ENCODE peak calls at places on chromosome 20, in four cellular contexts. One of them, this sample, is unnamed.

GRCh38 chr20:21027569-21027968 is 78.6 kb downstream of the LINC00237 start:
- DNase-seq in IMR-90: no peak
- DNase-seq in keratinocyte: no peak
- DNase-seq in K562: no peak
- DNase-seq in this sample: no peak

GRCh38 chr20:10119336-10119735 is 84.5 kb downstream of the ANKEF1 start:
- DNase-seq in IMR-90: no peak
- DNase-seq in keratinocyte: no peak
- DNase-seq in K562: no peak
- DNase-seq in this sample: no peak

GRCh38 chr20:43893930-43894329 is 20.7 kb upstream of the TOX2 start:
- DNase-seq in IMR-90: peak; percentile 24
- DNase-seq in keratinocyte: no peak
- DNase-seq in K562: no peak
- DNase-seq in this sample: no peak

GRCh38 chr20:58994390-58995159 is 12.5 kb downstream of the CTSZ start:
- DNase-seq in IMR-90: no peak
- DNase-seq in keratinocyte: no peak
- DNase-seq in K562: no peak
- DNase-seq in this sample: no peak

GRCh38 chr20:18857640-18858039 is 44.1 kb downstream of the SCP2D1 start:
- DNase-seq in IMR-90: peak; percentile 8
- DNase-seq in keratinocyte: no peak
- DNase-seq in K562: no peak
- DNase-seq in this sample: no peak

GRCh38 chr20:57688864-57689263 is 21.0 kb downstream of the PMEPA1 start:
- DNase-seq in IMR-90: no peak
- DNase-seq in keratinocyte: no peak
- DNase-seq in K562: no peak
- DNase-seq in this sample: no peak

GRCh38 chr20:34971038-34971872 is 15.6 kb downstream of the MYH7B start:
- DNase-seq in IMR-90: no peak
- DNase-seq in keratinocyte: no peak
- DNase-seq in K562: no peak
- DNase-seq in this sample: no peak

GRCh38 chr20:63296411-63297299 is 3.7 kb downstream of the COL20A1 start:
- DNase-seq in IMR-90: no peak
- DNase-seq in keratinocyte: no peak
- DNase-seq in K562: no peak
- DNase-seq in this sample: no peak

GRCh38 chr20:12068146-12068545 is 150.5 kb downstream of the BTBD3 start:
- DNase-seq in IMR-90: no peak
- DNase-seq in keratinocyte: no peak
- DNase-seq in K562: no peak
- DNase-seq in this sample: no peak

GRCh38 chr20:50491926-50492634 is 18.1 kb upstream of the PTPN1 start:
- DNase-seq in IMR-90: peak; percentile 55
- DNase-seq in keratinocyte: peak; percentile 64
- DNase-seq in K562: no peak
- DNase-seq in this sample: no peak

GRCh38 chr20:17941087-17941825 is 27.3 kb downstream of the SNX5 start:
- DNase-seq in IMR-90: no peak
- DNase-seq in keratinocyte: no peak
- DNase-seq in K562: no peak
- DNase-seq in this sample: no peak

GRCh38 chr20:45861157-45862075 is 4.0 kb downstream of the ZSWIM3 start:
- DNase-seq in IMR-90: no peak
- DNase-seq in keratinocyte: no peak
- DNase-seq in K562: no peak
- DNase-seq in this sample: peak; percentile 38

GRCh38 chr20:63364801-63365585 is 3.8 kb upstream of the CHRNA4 start:
- DNase-seq in IMR-90: no peak
- DNase-seq in keratinocyte: no peak
- DNase-seq in K562: no peak
- DNase-seq in this sample: no peak

GRCh38 chr20:36313476-36313875 is 7.3 kb downstream of the DLGAP4 start:
- DNase-seq in IMR-90: no peak
- DNase-seq in keratinocyte: no peak
- DNase-seq in K562: no peak
- DNase-seq in this sample: no peak

GRCh38 chr20:39213476-39214145 is 251.5 kb downstream of the DHX35 start:
- DNase-seq in IMR-90: no peak
- DNase-seq in keratinocyte: no peak
- DNase-seq in K562: no peak
- DNase-seq in this sample: no peak

GRCh38 chr20:19903168-19903676 is 113.9 kb upstream of the NAA20 start:
- DNase-seq in IMR-90: peak; percentile 76
- DNase-seq in keratinocyte: no peak
- DNase-seq in K562: no peak
- DNase-seq in this sample: peak; percentile 51

GRCh38 chr20:19747903-19748302 is 10.2 kb upstream of the RIN2 start:
- DNase-seq in IMR-90: no peak
- DNase-seq in keratinocyte: no peak
- DNase-seq in K562: no peak
- DNase-seq in this sample: no peak

GRCh38 chr20:8117636-8118413 is 14.2 kb upstream of the PLCB1 start:
- DNase-seq in IMR-90: no peak
- DNase-seq in keratinocyte: no peak
- DNase-seq in K562: no peak
- DNase-seq in this sample: no peak

GRCh38 chr20:7765221-7765620 is 175.0 kb downstream of the HAO1 start:
- DNase-seq in IMR-90: no peak
- DNase-seq in keratinocyte: no peak
- DNase-seq in K562: no peak
- DNase-seq in this sample: no peak

GRCh38 chr20:56626367-56627121 is 2.6 kb upstream of the TFAP2C start:
- DNase-seq in IMR-90: no peak
- DNase-seq in keratinocyte: no peak
- DNase-seq in K562: peak; percentile 54
- DNase-seq in this sample: no peak

GRCh38 chr20:5524886-5525285 is 208.1 kb upstream of the PROKR2 start:
- DNase-seq in IMR-90: no peak
- DNase-seq in keratinocyte: no peak
- DNase-seq in K562: no peak
- DNase-seq in this sample: no peak

GRCh38 chr20:50921055-50921454 is 10.2 kb downstream of the ADNP start:
- DNase-seq in IMR-90: no peak
- DNase-seq in keratinocyte: no peak
- DNase-seq in K562: no peak
- DNase-seq in this sample: no peak

GRCh38 chr20:54643761-54644160 is 168.4 kb downstream of the DOK5 start:
- DNase-seq in IMR-90: peak; percentile 73
- DNase-seq in keratinocyte: no peak
- DNase-seq in K562: no peak
- DNase-seq in this sample: no peak

GRCh38 chr20:3980260-3981131 is 34.9 kb downstream of the RNF24 start:
- DNase-seq in IMR-90: peak; percentile 73
- DNase-seq in keratinocyte: no peak
- DNase-seq in K562: peak; percentile 35
- DNase-seq in this sample: peak; percentile 33

GRCh38 chr20:63114006-63114692 is 101.8 kb downstream of the YTHDF1 start:
- DNase-seq in IMR-90: no peak
- DNase-seq in keratinocyte: no peak
- DNase-seq in K562: no peak
- DNase-seq in this sample: no peak

GRCh38 chr20:57192311-57192710 is 74.1 kb downstream of the BMP7 start:
- DNase-seq in IMR-90: no peak
- DNase-seq in keratinocyte: no peak
- DNase-seq in K562: no peak
- DNase-seq in this sample: no peak

DNA sequence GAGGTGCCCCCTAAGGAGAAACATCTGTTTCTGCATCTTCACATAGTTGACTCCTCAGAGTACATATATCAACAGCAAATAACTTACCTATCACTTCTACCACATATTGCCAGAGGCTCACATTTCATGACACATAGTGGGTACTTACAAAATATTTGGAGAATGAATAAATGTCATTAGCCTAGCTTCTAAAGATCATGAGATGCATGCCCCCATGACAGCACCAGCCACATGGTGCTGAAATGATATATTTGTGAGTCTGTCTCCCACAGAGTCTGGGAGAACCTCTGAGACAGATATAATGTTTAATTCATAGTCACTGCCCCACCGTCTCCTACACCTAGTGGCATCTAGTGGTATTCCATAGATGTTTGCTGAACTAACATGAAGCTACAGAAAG is 555.6 kb downstream of the KIF16B start:
- DNase-seq in IMR-90: no peak
- DNase-seq in keratinocyte: no peak
- DNase-seq in K562: no peak
- DNase-seq in this sample: no peak
- H3K9me1 ChIP-seq in IMR-90: no peaks in the 10 kb centered on the region
- H3K9me1 ChIP-seq in keratinocyte: no peaks in the 10 kb centered on the region
- H3K9me1 ChIP-seq in K562: no peaks in the 10 kb centered on the region
- H3K9me1 ChIP-seq in this sample: no peaks in the 10 kb centered on the region

GRCh38 chr20:33857722-33858563 is 46.8 kb downstream of the CHMP4B start:
- DNase-seq in IMR-90: no peak
- DNase-seq in keratinocyte: no peak
- DNase-seq in K562: no peak
- DNase-seq in this sample: no peak

GRCh38 chr20:33859157-33859695 is 48.1 kb downstream of the CHMP4B start:
- DNase-seq in IMR-90: no peak
- DNase-seq in keratinocyte: no peak
- DNase-seq in K562: no peak
- DNase-seq in this sample: peak; percentile 81

GRCh38 chr20:33861458-33861857 is 50.3 kb downstream of the CHMP4B start:
- DNase-seq in IMR-90: no peak
- DNase-seq in keratinocyte: no peak
- DNase-seq in K562: no peak
- DNase-seq in this sample: no peak

GRCh38 chr20:33859751-33860150 is 48.6 kb downstream of the CHMP4B start:
- DNase-seq in IMR-90: no peak
- DNase-seq in keratinocyte: no peak
- DNase-seq in K562: no peak
- DNase-seq in this sample: no peak

DNA sequence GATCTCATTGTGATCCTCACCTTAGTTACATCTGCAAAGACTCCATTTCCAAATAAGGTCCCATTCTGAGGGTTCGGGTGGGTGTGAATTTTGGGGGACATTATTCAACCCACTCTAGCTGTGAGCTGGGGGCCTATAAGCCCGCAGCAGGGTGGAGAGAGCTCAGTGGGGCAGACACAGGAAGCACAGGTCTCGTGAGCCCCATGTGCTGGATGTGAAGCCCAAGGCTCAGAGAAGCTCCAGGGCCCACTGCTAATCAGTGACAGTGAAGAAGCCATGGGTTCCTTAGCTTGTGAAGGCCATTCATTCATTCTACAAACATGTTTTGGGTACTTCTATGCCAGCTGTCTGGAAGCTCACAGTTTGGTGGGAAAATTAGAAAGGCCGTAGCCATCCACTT is 47.5 kb downstream of the CHMP4B start:
- DNase-seq in IMR-90: no peak
- DNase-seq in keratinocyte: no peak
- DNase-seq in K562: no peak
- DNase-seq in this sample: no peak
- H3K9me1 ChIP-seq in IMR-90: peaks cover 9% of the 10 kb centered on the region
- H3K9me1 ChIP-seq in keratinocyte: no peaks in the 10 kb centered on the region
- H3K9me1 ChIP-seq in K562: no peaks in the 10 kb centered on the region
- H3K9me1 ChIP-seq in this sample: no peaks in the 10 kb centered on the region

DNA sequence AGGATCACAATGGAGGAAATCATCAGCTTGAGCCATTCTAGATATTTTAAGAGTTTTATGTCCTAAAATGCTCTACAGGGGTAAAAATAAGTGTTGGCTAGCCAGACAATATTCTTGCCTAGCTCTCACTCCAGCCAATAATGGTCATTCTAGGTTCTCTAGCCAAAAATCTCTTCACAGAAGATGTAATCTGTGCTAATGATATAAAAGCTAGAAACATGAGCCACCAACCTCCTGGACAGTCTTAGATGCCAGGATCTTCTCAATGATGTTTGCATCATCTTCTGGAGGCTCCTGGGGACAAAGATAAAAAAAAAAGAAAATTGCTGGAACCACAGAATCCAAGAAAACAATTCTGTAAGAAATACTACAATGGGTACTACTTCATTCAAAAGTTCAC is 119.1 kb downstream of the CHD6 start:
- DNase-seq in IMR-90: no peak
- DNase-seq in keratinocyte: no peak
- DNase-seq in K562: no peak
- DNase-seq in this sample: no peak
- H3K9me1 ChIP-seq in IMR-90: peaks cover 5% of the 10 kb centered on the region
- H3K9me1 ChIP-seq in keratinocyte: no peaks in the 10 kb centered on the region
- H3K9me1 ChIP-seq in K562: no peaks in the 10 kb centered on the region
- H3K9me1 ChIP-seq in this sample: no peaks in the 10 kb centered on the region

DNA sequence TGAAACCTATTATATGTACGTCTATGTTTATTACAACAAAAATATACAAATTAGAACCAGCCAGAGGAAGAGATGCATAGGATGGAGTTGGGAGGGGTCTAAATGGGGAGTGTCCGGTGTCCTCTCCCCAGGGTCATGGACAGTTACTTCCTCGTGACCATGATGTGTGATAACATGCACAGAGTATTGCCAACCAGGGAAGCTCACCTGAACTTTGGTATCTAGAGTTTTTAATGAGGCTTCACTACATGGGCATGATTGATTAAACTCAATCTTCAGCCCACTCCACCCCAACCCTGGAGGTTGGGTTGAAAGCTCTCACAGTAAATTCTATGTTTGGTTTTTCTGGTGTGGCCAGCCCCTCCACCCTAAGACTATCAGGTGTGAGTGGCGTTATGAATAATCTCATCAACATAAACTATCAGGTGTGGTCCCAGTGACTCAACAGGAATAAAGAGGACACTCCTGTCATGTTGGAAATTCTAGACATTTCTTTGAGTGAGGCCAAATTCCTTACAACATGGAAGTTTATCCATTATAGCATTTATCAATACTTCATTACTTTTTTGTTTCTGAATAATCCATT is 36.4 kb upstream of the FKBP1A start:
- DNase-seq in IMR-90: no peak
- DNase-seq in keratinocyte: no peak
- DNase-seq in K562: no peak
- DNase-seq in this sample: no peak
- H3K9me1 ChIP-seq in IMR-90: peaks cover 6% of the 10 kb centered on the region
- H3K9me1 ChIP-seq in keratinocyte: no peaks in the 10 kb centered on the region
- H3K9me1 ChIP-seq in K562: no peaks in the 10 kb centered on the region
- H3K9me1 ChIP-seq in this sample: no peaks in the 10 kb centered on the region

DNA sequence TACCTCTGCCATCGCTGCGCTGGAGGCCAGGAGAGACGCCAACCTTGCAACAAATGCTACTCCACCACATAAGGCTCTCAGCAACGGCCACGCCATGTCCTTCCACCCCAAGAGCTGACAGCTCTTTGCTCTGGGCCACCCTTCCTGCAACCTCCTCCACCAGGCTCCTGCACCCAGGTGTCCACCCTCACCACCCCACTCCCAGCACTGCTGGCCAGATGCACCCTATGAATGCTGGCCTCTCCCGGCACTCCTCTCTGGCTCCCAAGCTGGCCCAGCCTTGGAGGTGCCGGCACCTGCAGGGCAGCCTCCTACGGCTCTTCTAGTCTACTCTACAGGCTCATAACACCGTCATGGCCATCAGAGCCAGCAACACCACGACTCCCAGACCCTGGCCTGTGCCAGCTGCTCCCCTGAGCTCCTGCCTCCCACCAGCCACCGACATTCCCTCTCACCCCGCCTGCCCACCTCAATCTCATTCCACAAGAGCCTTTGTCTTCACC is 11.2 kb downstream of the TAF4 start:
- DNase-seq in IMR-90: no peak
- DNase-seq in keratinocyte: no peak
- DNase-seq in K562: no peak
- DNase-seq in this sample: no peak
- H3K9me1 ChIP-seq in IMR-90: peaks cover 11% of the 10 kb centered on the region
- H3K9me1 ChIP-seq in keratinocyte: no peaks in the 10 kb centered on the region
- H3K9me1 ChIP-seq in K562: peaks cover 14% of the 10 kb centered on the region
- H3K9me1 ChIP-seq in this sample: no peaks in the 10 kb centered on the region